ENCODE peak calls at places on chromosomes 6 and 20, in four cellular contexts. Z is ELF-1, A is amniotic stem cell, F is erythroblast. E is an unnamed sample.

GRCh38 chr6:155395339-155395738 is 60.3 kb downstream of the NOX3 start:
- DNase-seq in Z (no peak), A (no peak), F (no peak), E (no peak)

GRCh38 chr20:62354811-62355341 is 12.2 kb downstream of the LAMA5 start:
- DNase-seq in Z (peak; percentile 24), A (no peak), F (no peak), E (no peak)

GRCh38 chr6:82022614-82023102 is 224.9 kb downstream of the IBTK start:
- DNase-seq in Z (peak; percentile 12), A (peak; percentile 24), F (no peak), E (no peak)

GRCh38 chr6:35764238-35764896 is 12.0 kb upstream of the CLPSL2 start:
- DNase-seq in Z (peak; percentile 98), A (no peak), F (no peak), E (no peak)

GRCh38 chr6:19849196-19849595 is 12.0 kb downstream of the ID4 start:
- DNase-seq in Z (no peak), A (no peak), F (no peak), E (no peak)

GRCh38 chr20:58352454-58352853 is 36.6 kb upstream of the VAPB start:
- DNase-seq in Z (no peak), A (no peak), F (no peak), E (no peak)

GRCh38 chr6:4970739-4971395 is 33.0 kb downstream of the RPP40 start:
- DNase-seq in Z (peak; percentile 59), A (no peak), F (no peak), E (no peak)

GRCh38 chr6:170178266-170178560 is 112.7 kb downstream of the DLL1 start:
- DNase-seq in Z (no peak), A (no peak), F (no peak), E (no peak)

GRCh38 chr6:84804720-84805119 is 40.3 kb upstream of the TBX18 start:
- DNase-seq in Z (no peak), A (no peak), F (no peak), E (peak; percentile 23)

GRCh38 chr20:44357555-44358130 is 2.1 kb downstream of the HNF4A start:
- DNase-seq in Z (no peak), A (no peak), F (peak; percentile 36), E (peak; percentile 23)

GRCh38 chr6:21871831-21872230 is 278.3 kb downstream of the SOX4 start:
- DNase-seq in Z (peak; percentile 45), A (no peak), F (no peak), E (no peak)

GRCh38 chr6:106750146-106750900 is 120.9 kb downstream of the QRSL1 start:
- DNase-seq in Z (no peak), A (no peak), F (no peak), E (no peak)

GRCh38 chr6:127345521-127345920 is 2.1 kb upstream of the ECHDC1 start:
- DNase-seq in Z (no peak), A (no peak), F (no peak), E (no peak)

GRCh38 chr6:162917506-162917905 is 189.7 kb downstream of the PACRG start:
- DNase-seq in Z (no peak), A (no peak), F (no peak), E (no peak)

GRCh38 chr6:108260126-108260808 is 573 bp downstream of the SNX3 start:
- DNase-seq in Z (peak; percentile 76), A (no peak), F (peak; percentile 88), E (peak; percentile 81)

GRCh38 chr20:50831605-50832004 is 36.7 kb downstream of the BCAS4 start:
- DNase-seq in Z (peak; percentile 23), A (no peak), F (no peak), E (no peak)

GRCh38 chr20:62063981-62064787 is 1.5 kb downstream of the TAF4 start:
- DNase-seq in Z (peak; percentile 65), A (no peak), F (no peak), E (no peak)

GRCh38 chr20:663315-664090 is 10.5 kb upstream of the SRXN1 start:
- DNase-seq in Z (peak; percentile 82), A (no peak), F (peak; percentile 69), E (no peak)

GRCh38 chr6:16625319-16626240 is 135.7 kb downstream of the ATXN1 start:
- DNase-seq in Z (no peak), A (no peak), F (no peak), E (peak; percentile 23)

GRCh38 chr6:144341831-144342527 is 56.8 kb downstream of the UTRN start:
- DNase-seq in Z (no peak), A (no peak), F (peak; percentile 14), E (peak; percentile 28)

E was measured in OCI-M1.